ENCODE peak calls at places on chromosome 9, in eight cellular contexts. U is adrenal gland, E is trophoblast cell, L is cardiac fibroblast, V is mesothelial cell of epicardium, P is GM19239, O is MM.1S, N is left ventricle myocardium superior. M is an unnamed sample.

GRCh38 chr9:109098221-109098959 is 21.4 kb downstream of the TMEM245 start:
- DNase-seq in O (no peak), N (no peak), U (no peak), P (no peak), E (no peak), V (no peak), L (peak), M (peak)

GRCh38 chr9:129109952-129110739 is 447 bp downstream of the CRAT start:
- DNase-seq in O (no peak), U (no peak), E (peak), N (peak), P (no peak), L (peak), V (peak), M (peak)

GRCh38 chr9:98302150-98302549 is 46.7 kb upstream of the TBC1D2 start:
- DNase-seq in P (no peak), L (no peak), U (no peak), O (no peak), N (no peak), E (no peak), V (no peak), M (no peak)

GRCh38 chr9:107819772-107820171 is 330.2 kb upstream of the KLF4 start:
- DNase-seq in E (peak), P (no peak), U (no peak), V (no peak), L (no peak), O (no peak), N (peak), M (no peak)

GRCh38 chr9:113624721-113625120 is 161.2 kb downstream of the RGS3 start:
- DNase-seq in E (no peak), V (no peak), N (peak), O (no peak), P (no peak), U (no peak), L (peak), M (no peak)

GRCh38 chr9:83067579-83067978 is 4.6 kb upstream of the RASEF start:
- DNase-seq in P (no peak), N (no peak), V (no peak), E (no peak), O (no peak), U (no peak), L (no peak), M (no peak)

GRCh38 chr9:35313911-35314310 is 152.1 kb downstream of the UNC13B start:
- DNase-seq in U (no peak), N (no peak), P (no peak), L (peak), O (no peak), E (no peak), V (no peak), M (no peak)

GRCh38 chr9:98750396-98751060 is 41.8 kb upstream of the GABBR2 start:
- DNase-seq in U (no peak), V (no peak), E (no peak), L (no peak), N (no peak), P (no peak), O (no peak), M (no peak)

GRCh38 chr9:125329978-125330377 is 68.4 kb downstream of the GAPVD1 start:
- DNase-seq in N (no peak), V (no peak), L (no peak), P (no peak), E (no peak), O (no peak), U (no peak), M (no peak)

GRCh38 chr9:125522328-125522725 is 184.7 kb downstream of the MAPKAP1 start:
- DNase-seq in L (peak), E (no peak), V (no peak), N (no peak), P (no peak), O (no peak), U (no peak), M (peak)

GRCh38 chr9:134698111-134698510 is 56.5 kb downstream of the COL5A1 start:
- DNase-seq in E (no peak), U (no peak), P (no peak), N (peak), O (no peak), V (no peak), L (peak), M (no peak)

GRCh38 chr9:32581512-32582143 is 8.7 kb upstream of the NDUFB6 start:
- DNase-seq in V (no peak), L (peak), P (no peak), N (no peak), O (peak), U (peak), E (peak), M (no peak)

GRCh38 chr9:4384750-4385149 is 84.9 kb upstream of the GLIS3 start:
- DNase-seq in P (no peak), E (no peak), V (no peak), O (no peak), U (no peak), N (no peak), L (no peak), M (no peak)

GRCh38 chr9:126386088-126386487 is 59.5 kb downstream of the MVB12B start:
- DNase-seq in E (peak), L (peak), V (no peak), N (no peak), U (no peak), O (no peak), P (no peak), M (no peak)

GRCh38 chr9:121884057-121884512 is 209.0 kb downstream of the TTLL11 start:
- DNase-seq in P (no peak), O (no peak), V (no peak), E (no peak), L (no peak), U (no peak), N (no peak), M (no peak)

GRCh38 chr9:107213561-107214028 is 69.5 kb upstream of the RAD23B start:
- DNase-seq in E (peak), N (no peak), U (no peak), L (peak), V (no peak), O (no peak), P (peak), M (no peak)

GRCh38 chr9:91946196-91946595 is 3.8 kb downstream of the ROR2 start:
- DNase-seq in N (no peak), E (no peak), L (no peak), V (no peak), O (no peak), P (no peak), U (no peak), M (no peak)

GRCh38 chr9:75552941-75553340 is 337.5 kb upstream of the PCSK5 start:
- DNase-seq in U (no peak), E (peak), N (no peak), L (no peak), O (no peak), P (no peak), V (no peak), M (no peak)

GRCh38 chr9:123327697-123328100 is 28.3 kb upstream of the CRB2 start:
- DNase-seq in L (no peak), U (no peak), O (no peak), E (peak), V (no peak), P (no peak), N (no peak), M (no peak)

GRCh38 chr9:84919498-84919897 is 250.0 kb downstream of the NTRK2 start:
- DNase-seq in V (no peak), N (no peak), E (no peak), O (no peak), L (no peak), P (no peak), U (no peak), M (no peak)

GRCh38 chr9:135901036-135901758 is 6.1 kb downstream of the CAMSAP1 start:
- DNase-seq in P (no peak), U (no peak), O (no peak), N (no peak), E (no peak), L (no peak), V (no peak), M (no peak)

GRCh38 chr9:21836437-21837161 is 34.2 kb downstream of the MTAP start:
- DNase-seq in V (no peak), N (no peak), P (no peak), O (no peak), E (peak), U (no peak), L (peak), M (peak)

GRCh38 chr9:131107760-131108159 is 11.4 kb downstream of the AIF1L start:
- DNase-seq in O (no peak), L (no peak), E (no peak), P (no peak), V (no peak), N (no peak), U (no peak), M (no peak)

GRCh38 chr9:17622749-17623148 is 43.9 kb downstream of the SH3GL2 start:
- DNase-seq in L (no peak), V (no peak), U (no peak), O (no peak), N (no peak), E (no peak), P (no peak), M (no peak)

M was measured in gastrocnemius medialis.